ENCODE peak calls at places on chromosome 9, in six cellular contexts. One of them, this sample, is unnamed.
A peak's percentile ranks its signal among the peaks of the same experiment; 100 is the strongest.

GRCh38 chr9:99373912-99374311 is 151.8 kb downstream of the SEC61B start:
- DNase-seq in OCI-LY7: no peak
- DNase-seq in natural killer cell treated with Interleukin-12 subunit alpha and Interleukin-12 subunit beta and Interleukin-15 and Interleukin-18, amount 100 ng/mL, for 72 hours: no peak
- DNase-seq in T1000: no peak
- DNase-seq in NCI-H2171 treated with DMSO at 0.1 percent for 48 hours: peak; percentile 47
- DNase-seq in iris pigment epithelial cell: no peak
- DNase-seq in this sample: no peak

GRCh38 chr9:130128251-130128650 is 44.0 kb upstream of the NCS1 start:
- DNase-seq in iris pigment epithelial cell: no peak
- DNase-seq in OCI-LY7: peak; percentile 21
- DNase-seq in T1000: no peak
- DNase-seq in natural killer cell treated with Interleukin-12 subunit alpha and Interleukin-12 subunit beta and Interleukin-15 and Interleukin-18, amount 100 ng/mL, for 72 hours: peak; percentile 86
- DNase-seq in NCI-H2171 treated with DMSO at 0.1 percent for 48 hours: no peak
- DNase-seq in this sample: no peak

GRCh38 chr9:94300470-94301301 is 27.8 kb downstream of the NUTM2F start:
- DNase-seq in T1000: no peak
- DNase-seq in iris pigment epithelial cell: no peak
- DNase-seq in natural killer cell treated with Interleukin-12 subunit alpha and Interleukin-12 subunit beta and Interleukin-15 and Interleukin-18, amount 100 ng/mL, for 72 hours: no peak
- DNase-seq in OCI-LY7: no peak
- DNase-seq in NCI-H2171 treated with DMSO at 0.1 percent for 48 hours: no peak
- DNase-seq in this sample: no peak

GRCh38 chr9:26748449-26749058 is 144.0 kb downstream of the CAAP1 start:
- DNase-seq in OCI-LY7: no peak
- DNase-seq in iris pigment epithelial cell: no peak
- DNase-seq in natural killer cell treated with Interleukin-12 subunit alpha and Interleukin-12 subunit beta and Interleukin-15 and Interleukin-18, amount 100 ng/mL, for 72 hours: no peak
- DNase-seq in NCI-H2171 treated with DMSO at 0.1 percent for 48 hours: no peak
- DNase-seq in T1000: no peak
- DNase-seq in this sample: no peak

GRCh38 chr9:99057665-99058625 is 47.0 kb upstream of the TGFBR1 start:
- DNase-seq in OCI-LY7: peak; percentile 83
- DNase-seq in natural killer cell treated with Interleukin-12 subunit alpha and Interleukin-12 subunit beta and Interleukin-15 and Interleukin-18, amount 100 ng/mL, for 72 hours: peak; percentile 89
- DNase-seq in NCI-H2171 treated with DMSO at 0.1 percent for 48 hours: no peak
- DNase-seq in iris pigment epithelial cell: peak; percentile 84
- DNase-seq in T1000: no peak
- DNase-seq in this sample: no peak

GRCh38 chr9:16282216-16282615 is 588.3 kb downstream of the BNC2 start:
- DNase-seq in natural killer cell treated with Interleukin-12 subunit alpha and Interleukin-12 subunit beta and Interleukin-15 and Interleukin-18, amount 100 ng/mL, for 72 hours: no peak
- DNase-seq in iris pigment epithelial cell: peak; percentile 58
- DNase-seq in OCI-LY7: no peak
- DNase-seq in T1000: peak; percentile 11
- DNase-seq in NCI-H2171 treated with DMSO at 0.1 percent for 48 hours: no peak
- DNase-seq in this sample: no peak

GRCh38 chr9:113446323-113446740 is 17.2 kb upstream of the RGS3 start:
- DNase-seq in OCI-LY7: peak; percentile 68
- DNase-seq in T1000: no peak
- DNase-seq in natural killer cell treated with Interleukin-12 subunit alpha and Interleukin-12 subunit beta and Interleukin-15 and Interleukin-18, amount 100 ng/mL, for 72 hours: no peak
- DNase-seq in iris pigment epithelial cell: peak; percentile 33
- DNase-seq in NCI-H2171 treated with DMSO at 0.1 percent for 48 hours: peak; percentile 57
- DNase-seq in this sample: no peak

GRCh38 chr9:87518702-87519335 is 21.2 kb downstream of the DAPK1 start:
- DNase-seq in OCI-LY7: no peak
- DNase-seq in natural killer cell treated with Interleukin-12 subunit alpha and Interleukin-12 subunit beta and Interleukin-15 and Interleukin-18, amount 100 ng/mL, for 72 hours: no peak
- DNase-seq in NCI-H2171 treated with DMSO at 0.1 percent for 48 hours: no peak
- DNase-seq in T1000: no peak
- DNase-seq in iris pigment epithelial cell: peak; percentile 87
- DNase-seq in this sample: no peak

GRCh38 chr9:35945341-35946018 is 12.5 kb downstream of the OR2S2 start:
- DNase-seq in iris pigment epithelial cell: peak; percentile 76
- DNase-seq in NCI-H2171 treated with DMSO at 0.1 percent for 48 hours: peak; percentile 92
- DNase-seq in T1000: peak; percentile 46
- DNase-seq in OCI-LY7: peak; percentile 63
- DNase-seq in natural killer cell treated with Interleukin-12 subunit alpha and Interleukin-12 subunit beta and Interleukin-15 and Interleukin-18, amount 100 ng/mL, for 72 hours: no peak
- DNase-seq in this sample: peak; percentile 87

GRCh38 chr9:4048441-4048840 is 251.4 kb downstream of the GLIS3 start:
- DNase-seq in T1000: no peak
- DNase-seq in iris pigment epithelial cell: peak; percentile 41
- DNase-seq in OCI-LY7: no peak
- DNase-seq in NCI-H2171 treated with DMSO at 0.1 percent for 48 hours: peak; percentile 38
- DNase-seq in natural killer cell treated with Interleukin-12 subunit alpha and Interleukin-12 subunit beta and Interleukin-15 and Interleukin-18, amount 100 ng/mL, for 72 hours: no peak
- DNase-seq in this sample: no peak

GRCh38 chr9:38339496-38339895 is 53.0 kb upstream of the ALDH1B1 start:
- DNase-seq in iris pigment epithelial cell: peak; percentile 10
- DNase-seq in OCI-LY7: no peak
- DNase-seq in NCI-H2171 treated with DMSO at 0.1 percent for 48 hours: no peak
- DNase-seq in natural killer cell treated with Interleukin-12 subunit alpha and Interleukin-12 subunit beta and Interleukin-15 and Interleukin-18, amount 100 ng/mL, for 72 hours: no peak
- DNase-seq in T1000: no peak
- DNase-seq in this sample: no peak

GRCh38 chr9:38227061-38227540 is 158.1 kb upstream of the SHB start:
- DNase-seq in OCI-LY7: peak; percentile 93
- DNase-seq in iris pigment epithelial cell: peak; percentile 88
- DNase-seq in T1000: peak; percentile 81
- DNase-seq in NCI-H2171 treated with DMSO at 0.1 percent for 48 hours: peak; percentile 79
- DNase-seq in natural killer cell treated with Interleukin-12 subunit alpha and Interleukin-12 subunit beta and Interleukin-15 and Interleukin-18, amount 100 ng/mL, for 72 hours: no peak
- DNase-seq in this sample: peak; percentile 35

GRCh38 chr9:126155756-126156664 is 170.6 kb upstream of the MVB12B start:
- DNase-seq in NCI-H2171 treated with DMSO at 0.1 percent for 48 hours: no peak
- DNase-seq in T1000: no peak
- DNase-seq in OCI-LY7: no peak
- DNase-seq in iris pigment epithelial cell: no peak
- DNase-seq in natural killer cell treated with Interleukin-12 subunit alpha and Interleukin-12 subunit beta and Interleukin-15 and Interleukin-18, amount 100 ng/mL, for 72 hours: no peak
- DNase-seq in this sample: no peak

GRCh38 chr9:14515564-14516198 is 177.6 kb downstream of the ZDHHC21 start:
- DNase-seq in T1000: no peak
- DNase-seq in natural killer cell treated with Interleukin-12 subunit alpha and Interleukin-12 subunit beta and Interleukin-15 and Interleukin-18, amount 100 ng/mL, for 72 hours: no peak
- DNase-seq in OCI-LY7: no peak
- DNase-seq in NCI-H2171 treated with DMSO at 0.1 percent for 48 hours: peak; percentile 2
- DNase-seq in iris pigment epithelial cell: no peak
- DNase-seq in this sample: no peak

This sample was measured in endothelial cell.